ENCODE peak calls at places on chromosome 7, in six cellular contexts. O is dorsolateral prefrontal cortex; L is AG08395; H is foreskin melanocyte; G is DMS153; S is CD8-positive, alpha-beta T cell. R is an unnamed sample.

GRCh38 chr7:57305192-57305748 is 144.7 kb upstream of the ZNF716 start:
- DNase-seq in O (no peak), H (no peak), S (no peak), L (no peak), G (no peak), R (no peak)

GRCh38 chr7:94510582-94511456 is 1.2 kb downstream of the CASD1 start:
- DNase-seq in H (no peak), O (peak), L (peak), G (peak), S (peak), R (no peak)

GRCh38 chr7:98078197-98078870 is 28.3 kb upstream of the LMTK2 start:
- DNase-seq in O (no peak), H (no peak), S (no peak), G (peak), L (no peak), R (no peak)

GRCh38 chr7:138565071-138565450 is 105.0 kb downstream of the TRIM24 start:
- DNase-seq in O (no peak), S (no peak), H (no peak), L (no peak), G (no peak), R (no peak)

GRCh38 chr7:84112771-84113170 is 81.8 kb downstream of the SEMA3A start:
- DNase-seq in H (no peak), L (no peak), S (no peak), G (no peak), O (no peak), R (no peak)

GRCh38 chr7:118169146-118169545 is 14.8 kb upstream of the LSM8 start:
- DNase-seq in G (no peak), S (no peak), H (no peak), L (peak), O (no peak), R (no peak)

GRCh38 chr7:149806726-149807125 is 31.4 kb upstream of the ZNF862 start:
- DNase-seq in G (no peak), H (no peak), S (no peak), L (no peak), O (no peak), R (no peak)

GRCh38 chr7:2974093-2974819 is 69.4 kb downstream of the CARD11 start:
- DNase-seq in S (no peak), H (no peak), O (no peak), L (no peak), G (no peak), R (no peak)

GRCh38 chr7:87316846-87317545 is 28.5 kb upstream of the CROT start:
- DNase-seq in G (no peak), O (no peak), L (peak), H (peak), S (no peak), R (peak)

GRCh38 chr7:23415198-23415597 is 55.1 kb downstream of the IGF2BP3 start:
- DNase-seq in H (no peak), L (no peak), O (no peak), S (no peak), G (no peak), R (no peak)

GRCh38 chr7:2821161-2821841 is 22.8 kb downstream of the GNA12 start:
- DNase-seq in O (no peak), H (no peak), L (peak), G (peak), S (no peak), R (peak)

GRCh38 chr7:6175642-6176041 is 96.8 kb downstream of the CYTH3 start:
- DNase-seq in G (no peak), H (no peak), L (peak), S (no peak), O (no peak), R (no peak)

GRCh38 chr7:2523941-2524807 is 4.6 kb downstream of the LFNG start:
- DNase-seq in O (peak), G (peak), L (peak), H (no peak), S (peak), R (peak)

GRCh38 chr7:2800923-2801682 is 43.0 kb downstream of the GNA12 start:
- DNase-seq in G (no peak), S (no peak), O (no peak), H (no peak), L (peak), R (no peak)

GRCh38 chr7:28083159-28083997 is 97.2 kb downstream of the JAZF1 start:
- DNase-seq in S (no peak), G (no peak), H (peak), L (peak), O (no peak), R (no peak)

GRCh38 chr7:51521649-51522048 is 205.0 kb upstream of the COBL start:
- DNase-seq in G (no peak), L (no peak), H (no peak), S (no peak), O (no peak), R (no peak)

GRCh38 chr7:100629117-100629711 is 12.1 kb downstream of the TFR2 start:
- DNase-seq in O (no peak), S (no peak), H (peak), L (no peak), G (no peak), R (no peak)

GRCh38 chr7:155694846-155695245 is 50.4 kb downstream of the RBM33 start:
- DNase-seq in L (peak), O (no peak), G (no peak), S (no peak), H (no peak), R (no peak)

GRCh38 chr7:93949468-93949867 is 27.9 kb downstream of the GNG11 start:
- DNase-seq in O (no peak), G (no peak), H (peak), S (no peak), L (peak), R (no peak)

GRCh38 chr7:51315393-51316261 is 982 bp downstream of the COBL start:
- DNase-seq in O (peak), H (no peak), G (peak), S (no peak), L (no peak), R (peak)

GRCh38 chr7:155988421-155988820 is 176.2 kb upstream of the SHH start:
- DNase-seq in H (no peak), G (no peak), O (no peak), L (no peak), S (no peak), R (no peak)

GRCh38 chr7:99092064-99092720 is 51.7 kb downstream of the SMURF1 start:
- DNase-seq in S (no peak), H (no peak), O (peak), L (no peak), G (peak), R (no peak)

GRCh38 chr7:82345886-82346285 is 97.7 kb downstream of the CACNA2D1 start:
- DNase-seq in L (no peak), H (no peak), G (no peak), O (no peak), S (no peak), R (no peak)

GRCh38 chr7:134645935-134646334 is 718 bp upstream of the BPGM start:
- DNase-seq in S (peak), O (no peak), L (peak), H (peak), G (no peak), R (no peak)